ENCODE peak calls at places on chromosomes 7 and 10, in nine cellular contexts. S, U, F, H, A, V, W, M and E are unnamed samples.

GRCh38 chr10:95360122-95360715 is 69.4 kb upstream of the PDLIM1 start:
- DNase-seq in S (peak; percentile 41), U (no peak), F (no peak), H (no peak), A (no peak), V (peak; percentile 47), W (no peak), M (no peak), E (no peak)

GRCh38 chr7:95469850-95470249 is 15.9 kb upstream of the ASB4 start:
- DNase-seq in S (no peak), U (no peak), F (no peak), H (no peak), A (no peak), V (no peak), W (no peak), M (no peak), E (no peak)

GRCh38 chr10:30805061-30805460 is 175.5 kb upstream of the LYZL2 start:
- DNase-seq in S (no peak), U (no peak), F (no peak), H (no peak), A (no peak), V (no peak), W (no peak), M (no peak), E (no peak)

GRCh38 chr7:117901089-117901797 is 28.0 kb upstream of the CTTNBP2 start:
- DNase-seq in S (no peak), U (no peak), F (no peak), H (no peak), A (no peak), V (no peak), W (no peak), M (no peak), E (no peak)

GRCh38 chr7:68785036-68785435 is 813.2 kb upstream of the AUTS2 start:
- DNase-seq in S (peak; percentile 27), U (no peak), F (no peak), H (no peak), A (no peak), V (no peak), W (no peak), M (no peak), E (no peak)

GRCh38 chr7:120833551-120833950 is 24.4 kb downstream of the TSPAN12 start:
- DNase-seq in S (no peak), U (no peak), F (no peak), H (no peak), A (no peak), V (peak; percentile 62), W (no peak), M (no peak), E (no peak)

GRCh38 chr10:21758239-21758638 is 224.2 kb downstream of the MLLT10 start:
- DNase-seq in S (no peak), U (no peak), F (no peak), H (no peak), A (no peak), V (no peak), W (no peak), M (no peak), E (no peak)

GRCh38 chr7:132782777-132783633 is 206.7 kb upstream of the PLXNA4 start:
- DNase-seq in S (peak; percentile 19), U (no peak), F (no peak), H (no peak), A (no peak), V (peak; percentile 30), W (no peak), M (no peak), E (no peak)

GRCh38 chr7:10429031-10429430 is 544.6 kb upstream of the PHF14 start:
- DNase-seq in S (no peak), U (no peak), F (no peak), H (no peak), A (no peak), V (no peak), W (no peak), M (no peak), E (no peak)

GRCh38 chr7:147771344-147771743 is 819.2 kb upstream of the C7orf33 start:
- DNase-seq in S (no peak), U (no peak), F (no peak), H (no peak), A (no peak), V (no peak), W (no peak), M (no peak), E (no peak)

GRCh38 chr7:157272351-157273207 is 64.2 kb upstream of the DNAJB6 start:
- DNase-seq in S (no peak), U (no peak), F (no peak), H (no peak), A (no peak), V (no peak), W (no peak), M (no peak), E (no peak)

GRCh38 chr10:63929826-63930467 is 408.7 kb downstream of the REEP3 start:
- DNase-seq in S (no peak), U (no peak), F (no peak), H (no peak), A (no peak), V (peak; percentile 47), W (no peak), M (no peak), E (peak; percentile 36)

GRCh38 chr7:5692112-5692844 is 89.2 kb downstream of the RNF216 start:
- DNase-seq in S (peak; percentile 97), U (no peak), F (no peak), H (peak; percentile 37), A (peak; percentile 85), V (peak; percentile 93), W (peak; percentile 92), M (peak; percentile 89), E (peak; percentile 69)

GRCh38 chr7:128419262-128419661 is 9.5 kb upstream of the IMPDH1 start:
- DNase-seq in S (no peak), U (no peak), F (no peak), H (no peak), A (no peak), V (no peak), W (no peak), M (no peak), E (no peak)

DNA sequence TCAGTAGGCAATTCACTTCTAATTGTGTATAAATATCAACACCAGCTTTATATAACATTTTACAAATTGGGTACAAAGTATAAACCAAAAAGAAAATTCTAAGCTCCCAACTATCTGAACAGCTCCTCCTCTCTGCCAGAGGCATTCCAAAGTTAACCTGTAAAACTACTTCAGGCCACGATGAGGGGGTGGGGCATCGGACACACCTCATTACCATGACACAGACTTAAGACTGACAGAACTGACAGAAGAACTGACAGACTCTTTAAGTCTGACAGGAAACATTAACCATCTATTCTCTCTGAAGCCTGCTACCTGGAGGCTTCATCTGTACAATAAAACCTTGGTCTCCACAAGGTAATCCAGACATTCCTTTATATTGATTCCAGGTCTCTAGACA is 12.3 kb downstream of the ESYT2 start:
- DNase-seq in S (no peak), U (no peak), F (no peak), H (peak; percentile 40), A (no peak), V (peak; percentile 86), W (no peak), M (no peak), E (no peak)
- H3K4me1 ChIP-seq in S (peaks cover 28% of the 10 kb centered on the region), U (peaks cover 56% of the 10 kb centered on the region), F (peaks cover 95% of the 10 kb centered on the region), H (peaks cover 87% of the 10 kb centered on the region), A (peaks cover 88% of the 10 kb centered on the region), V (peaks cover 56% of the 10 kb centered on the region), W (peaks cover 69% of the 10 kb centered on the region), M (peaks cover 77% of the 10 kb centered on the region), E (peaks cover 57% of the 10 kb centered on the region)

GRCh38 chr10:80497187-80498038 is 40.3 kb upstream of the SH2D4B start:
- DNase-seq in S (peak; percentile 92), U (no peak), F (no peak), H (peak; percentile 26), A (no peak), V (no peak), W (peak; percentile 72), M (no peak), E (no peak)
- H3K4me1 ChIP-seq in S (peaks cover 6% of the 10 kb centered on the region), U (peaks cover 72% of the 10 kb centered on the region), F (peaks cover 100% of the 10 kb centered on the region), H (peaks cover 91% of the 10 kb centered on the region), A (peaks cover 71% of the 10 kb centered on the region), V (no peaks in the 10 kb centered on the region), W (peaks cover 50% of the 10 kb centered on the region), M (peaks cover 80% of the 10 kb centered on the region), E (peaks cover 85% of the 10 kb centered on the region)

DNA sequence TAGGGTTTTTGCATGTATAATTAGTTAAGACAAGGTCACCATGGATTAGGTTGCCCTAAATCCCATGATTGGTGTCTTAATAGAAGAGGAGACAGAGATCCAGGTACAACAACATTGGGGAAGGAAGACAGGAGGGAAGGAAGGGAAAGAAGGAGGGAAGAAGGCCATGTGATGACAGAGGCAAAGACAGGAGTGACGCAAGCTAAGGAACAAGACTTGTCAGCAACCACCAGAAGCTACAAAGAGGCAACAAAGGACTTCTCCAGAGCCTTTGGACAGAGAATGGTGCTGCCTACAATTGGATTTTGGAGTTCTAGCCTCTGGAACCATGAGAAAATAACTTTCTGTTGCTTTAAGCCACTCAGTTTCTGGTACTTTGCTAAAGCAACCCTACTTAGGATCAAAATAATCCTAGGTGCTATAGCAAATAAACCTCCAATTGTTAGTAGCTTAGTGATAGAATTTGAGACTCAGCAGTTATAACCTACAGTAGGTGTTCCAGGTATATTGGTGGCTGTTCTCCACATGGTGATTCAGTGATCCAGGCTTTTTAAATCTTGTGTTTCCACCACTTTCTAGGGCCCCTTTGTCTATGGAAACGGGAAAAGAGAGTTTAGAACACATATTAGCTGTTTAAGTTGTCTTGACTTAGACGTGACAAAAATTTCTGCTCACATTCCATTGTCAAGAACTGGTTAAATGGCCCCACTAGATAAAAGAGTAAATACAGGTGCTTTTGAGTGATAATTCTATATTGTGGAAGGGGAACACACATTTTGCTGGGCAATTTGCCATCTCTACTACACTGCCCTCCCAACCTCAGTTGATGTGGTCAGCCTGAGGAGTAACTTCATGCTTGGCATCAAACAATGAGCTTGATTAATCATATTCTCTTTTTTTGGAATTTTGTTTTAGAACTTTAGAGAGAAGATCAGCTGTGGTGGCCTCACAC is 70.5 kb upstream of the SP4 start:
- DNase-seq in S (no peak), U (no peak), F (no peak), H (no peak), A (no peak), V (no peak), W (no peak), M (no peak), E (no peak)
- H3K4me1 ChIP-seq in S (peaks cover 3% of the 10 kb centered on the region), U (no peaks in the 10 kb centered on the region), F (peaks cover 96% of the 10 kb centered on the region), H (no peaks in the 10 kb centered on the region), A (no peaks in the 10 kb centered on the region), V (no peaks in the 10 kb centered on the region), W (no peaks in the 10 kb centered on the region), M (no peaks in the 10 kb centered on the region), E (no peaks in the 10 kb centered on the region)

DNA sequence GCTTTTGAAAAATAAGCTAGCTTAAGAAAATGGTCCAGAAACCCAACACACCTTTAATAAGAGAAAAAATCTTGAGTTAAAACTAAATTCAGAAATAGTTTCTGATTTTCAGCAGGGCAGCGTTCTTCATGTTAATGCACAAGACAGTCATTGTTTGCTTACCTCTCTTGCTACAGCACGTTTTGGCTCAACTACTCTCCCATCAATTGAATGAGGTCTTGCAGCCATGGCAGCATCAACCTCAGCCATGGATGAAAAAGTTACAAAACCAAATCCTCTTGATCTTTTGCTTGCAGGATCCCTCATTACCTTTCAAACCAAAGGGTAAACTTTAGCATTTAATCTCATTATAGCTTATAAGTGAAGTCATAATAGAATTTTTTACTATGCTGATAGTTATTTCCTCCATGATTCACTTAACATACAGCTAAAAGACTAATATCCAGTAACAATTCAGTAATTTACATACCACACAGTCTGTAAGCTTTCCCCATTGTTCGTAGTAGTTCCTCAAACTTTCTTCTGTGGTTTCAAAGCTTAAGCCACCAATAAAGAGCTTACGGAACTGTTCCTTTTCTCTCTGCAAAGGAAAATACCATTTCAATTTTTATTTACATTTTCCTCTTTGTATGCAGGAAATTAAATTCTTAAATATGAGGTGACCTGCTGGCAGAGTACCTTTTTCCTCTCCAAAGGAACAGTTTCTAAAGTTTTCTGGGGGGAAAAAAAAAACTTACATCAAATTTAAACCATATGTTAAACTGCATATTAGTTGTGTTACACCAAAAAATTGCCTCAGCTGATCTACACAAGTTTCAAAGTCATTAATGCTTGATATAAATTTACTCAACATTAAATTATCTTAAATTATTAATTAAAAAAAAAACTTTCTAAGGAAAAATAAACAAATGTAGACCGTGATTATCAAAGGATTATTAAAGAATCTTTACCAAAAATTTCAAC is 3.1 kb downstream of the HNRNPA2B1 start:
- DNase-seq in S (no peak), U (no peak), F (no peak), H (no peak), A (no peak), V (no peak), W (no peak), M (no peak), E (no peak)
- H3K4me1 ChIP-seq in S (peaks cover 10% of the 10 kb centered on the region), U (peaks cover 15% of the 10 kb centered on the region), F (peaks cover 57% of the 10 kb centered on the region), H (peaks cover 58% of the 10 kb centered on the region), A (peaks cover 54% of the 10 kb centered on the region), V (peaks cover 20% of the 10 kb centered on the region), W (peaks cover 53% of the 10 kb centered on the region), M (peaks cover 54% of the 10 kb centered on the region), E (peaks cover 29% of the 10 kb centered on the region)